ENCODE peak calls at places on chromosomes 6 and 20, in four cellular contexts. L, U, O and K are unnamed samples.

GRCh38 chr6:110589865-110590513 is 113.6 kb upstream of the SLC22A16 start:
- DNase-seq in L (no peak), U (peak), O (no peak), K (no peak)

GRCh38 chr6:13396241-13396792 is 68.0 kb upstream of the TBC1D7 start:
- DNase-seq in L (no peak), U (no peak), O (no peak), K (no peak)

GRCh38 chr20:49724637-49725606 is 11.2 kb upstream of the B4GALT5 start:
- DNase-seq in O (peak), L (peak), U (no peak), K (no peak)

GRCh38 chr6:43036712-43037111 is 15.3 kb downstream of the RRP36 start:
- DNase-seq in U (no peak), L (no peak), O (no peak), K (no peak)

GRCh38 chr6:42572523-42572922 is 8.7 kb downstream of the UBR2 start:
- DNase-seq in O (no peak), U (peak), L (no peak), K (no peak)

GRCh38 chr20:34316191-34316814 is 13.1 kb upstream of the AHCY start:
- DNase-seq in L (no peak), O (no peak), U (no peak), K (no peak)

GRCh38 chr20:4227085-4227821 is 211.9 kb upstream of the RNF24 start:
- DNase-seq in U (no peak), O (peak), L (peak), K (peak)

GRCh38 chr20:32017711-32018251 is 7.5 kb downstream of the CCM2L start:
- DNase-seq in L (peak), O (peak), U (no peak), K (peak)

GRCh38 chr6:35078896-35079295 is 62.2 kb downstream of the TCP11 start:
- DNase-seq in O (no peak), L (no peak), U (no peak), K (no peak)

GRCh38 chr6:35079311-35080000 is 61.7 kb downstream of the TCP11 start:
- DNase-seq in U (no peak), L (no peak), O (no peak), K (no peak)

GRCh38 chr6:35078226-35078850 is 62.8 kb downstream of the TCP11 start:
- DNase-seq in O (no peak), L (no peak), U (no peak), K (no peak)

GRCh38 chr6:35077713-35078105 is 63.4 kb downstream of the TCP11 start:
- DNase-seq in O (no peak), U (no peak), L (no peak), K (no peak)

GRCh38 chr6:35077006-35077712 is 64.0 kb downstream of the TCP11 start:
- DNase-seq in O (no peak), L (no peak), U (no peak), K (no peak)
- TF ChIP-seq FOXK2 in O (no peak), L (no peak), U (no peak), K (no peak)

GRCh38 chr20:15098351-15098750 is 760.9 kb upstream of the FLRT3 start:
- DNase-seq in L (no peak), U (no peak), O (no peak), K (no peak)
- TF ChIP-seq FOXK2 in L (no peak), U (no peak), O (no peak), K (no peak)

GRCh38 chr6:122653094-122653493 is 42.9 kb downstream of the PKIB start:
- DNase-seq in U (no peak), O (peak), L (no peak), K (no peak)
- TF ChIP-seq FOXK2 in U (no peak), O (no peak), L (no peak), K (no peak)

GRCh38 chr6:108559884-108560462 is 744 bp upstream of the FOXO3 start:
- DNase-seq in U (no peak), L (peak), O (peak), K (peak)
- TF ChIP-seq FOXK2 in U (no peak), L (no peak), O (no peak), K (no peak)

DNA sequence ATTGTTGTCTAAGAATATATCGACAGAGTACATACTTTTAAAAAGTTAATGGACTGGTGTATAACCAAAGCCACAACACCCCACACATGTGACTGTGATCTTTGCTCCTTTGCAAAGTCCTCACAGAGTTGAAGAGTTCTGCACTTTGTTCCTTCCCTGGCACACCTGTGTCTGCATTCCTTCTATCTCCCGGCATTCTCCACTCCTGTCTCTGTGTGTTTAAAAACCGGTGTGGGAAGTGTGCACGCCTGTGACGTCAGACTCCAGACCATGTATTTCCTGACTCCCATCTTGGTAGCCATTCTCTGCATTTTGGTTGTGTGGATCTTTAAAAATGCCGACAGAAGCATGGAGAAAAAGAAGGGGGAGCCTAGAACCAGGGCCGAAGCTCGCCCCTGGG is at the start of gene IYD:
- DNase-seq in U (no peak), O (peak), L (no peak), K (no peak)
- TF ChIP-seq FOXK2 in U (no peak), O (no peak), L (no peak), K (no peak)

GRCh38 chr6:143159001-143159400 is 98.3 kb downstream of the AIG1 start:
- DNase-seq in L (no peak), O (no peak), U (no peak), K (no peak)
- TF ChIP-seq FOXK2 in L (no peak), O (no peak), U (no peak), K (no peak)

DNA sequence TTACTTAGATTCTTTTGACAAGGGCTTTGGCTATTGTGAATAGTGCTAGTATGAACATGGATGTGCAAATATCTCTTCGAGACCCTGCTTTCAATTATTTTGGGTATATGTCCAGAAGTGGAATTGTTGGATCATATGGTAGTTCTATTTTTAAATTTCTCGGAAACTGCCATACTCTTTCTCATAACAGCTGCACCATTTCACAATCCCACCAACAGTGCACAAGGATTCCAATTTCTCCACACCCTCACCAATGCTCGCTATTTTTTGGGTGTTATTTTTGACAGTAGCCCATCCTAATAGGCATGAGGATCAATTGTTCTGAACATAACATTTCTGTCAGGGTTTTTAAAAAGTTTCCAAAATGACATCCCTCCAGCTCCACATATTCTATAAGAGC is 69.2 kb upstream of the ESR1 start:
- DNase-seq in L (no peak), O (no peak), U (no peak), K (no peak)
- TF ChIP-seq FOXK2 in L (no peak), O (no peak), U (no peak), K (no peak)

DNA sequence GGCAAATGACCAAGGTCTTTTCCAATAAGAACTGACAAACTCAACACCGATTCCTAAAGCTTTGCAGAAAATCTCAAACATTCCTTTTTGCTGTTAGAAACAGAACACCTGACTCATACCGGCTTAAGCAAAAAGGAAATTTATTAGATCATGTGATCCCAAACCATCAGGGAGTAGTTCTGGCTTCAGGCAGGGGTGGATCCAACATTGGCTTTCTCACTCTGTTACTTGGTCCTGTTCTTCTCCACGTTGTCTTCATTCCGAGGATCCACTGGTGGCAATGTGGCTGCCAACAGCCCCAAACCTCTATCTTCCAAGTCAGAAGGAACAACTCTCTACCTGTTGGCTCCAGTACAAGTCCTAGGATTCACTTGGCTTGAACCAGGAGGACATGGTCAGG is 96.0 kb upstream of the PMEPA1 start:
- DNase-seq in U (no peak), L (no peak), O (no peak), K (no peak)
- TF ChIP-seq FOXK2 in U (no peak), L (no peak), O (no peak), K (no peak)

DNA sequence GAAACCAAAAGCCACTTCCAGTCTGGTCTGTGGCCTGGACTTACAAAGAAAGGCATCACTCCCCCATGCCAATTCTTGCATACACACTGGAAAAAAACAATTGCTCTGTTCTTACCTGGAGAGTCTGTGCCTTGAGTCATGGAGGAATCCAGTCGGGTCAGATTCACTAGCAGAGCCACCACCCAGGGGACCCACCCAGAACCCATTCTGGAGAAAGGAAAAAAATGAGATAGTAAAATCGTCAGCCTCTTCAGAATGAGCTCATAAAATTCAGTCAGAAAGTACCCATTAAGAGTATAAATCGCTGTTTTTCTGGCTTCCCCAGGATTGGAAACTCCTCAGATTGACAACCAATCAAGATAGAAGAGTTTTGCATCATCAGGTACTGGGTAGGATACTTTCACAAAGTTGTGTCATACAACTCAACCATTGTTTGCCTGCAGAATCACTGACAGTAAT is at the start of gene HLA-DOB:
- DNase-seq in L (no peak), O (no peak), U (no peak), K (peak)
- TF ChIP-seq FOXK2 in L (no peak), O (no peak), U (no peak), K (no peak)

GRCh38 chr6:124132256-124132655 is 328.6 kb downstream of the NKAIN2 start:
- DNase-seq in L (no peak), O (no peak), U (no peak), K (no peak)
- TF ChIP-seq FOXK2 in L (no peak), O (no peak), U (no peak), K (no peak)